ENCODE peak calls at places on chromosomes 7 and 10, in eight cellular contexts. L is PC-3, N is body of pancreas, B is psoas muscle, F is brain microvascular endothelial cell, C is fibroblast of lung, J is kidney, T is MM.1S. Y is an unnamed sample.

GRCh38 chr10:17217661-17218306 is 10.3 kb upstream of the VIM start:
- DNase-seq in L (no peak), N (no peak), B (no peak), F (no peak), C (peak; percentile 93), J (no peak), T (no peak), Y (no peak)

GRCh38 chr10:38050212-38050611 is 39.7 kb downstream of the ZNF33A start:
- DNase-seq in L (no peak), N (no peak), B (no peak), F (no peak), C (peak; percentile 14), J (no peak), T (no peak), Y (no peak)

GRCh38 chr10:118036281-118036875 is 10.4 kb downstream of the RAB11FIP2 start:
- DNase-seq in L (no peak), N (no peak), B (no peak), F (no peak), C (peak; percentile 9), J (no peak), T (no peak), Y (no peak)

GRCh38 chr10:66277481-66277880 is 648.4 kb upstream of the LRRTM3 start:
- DNase-seq in L (peak; percentile 47), N (no peak), B (no peak), F (no peak), C (no peak), J (no peak), T (no peak), Y (no peak)

GRCh38 chr7:13414661-13415105 is 574.8 kb downstream of the ETV1 start:
- DNase-seq in L (peak; percentile 92), N (peak; percentile 8), B (no peak), F (peak; percentile 16), C (peak; percentile 62), J (no peak), T (peak; percentile 17), Y (peak; percentile 1)

GRCh38 chr10:24209946-24210491 is 1.1 kb downstream of the KIAA1217 start:
- DNase-seq in L (peak; percentile 72), N (peak; percentile 26), B (peak; percentile 20), F (peak; percentile 52), C (peak; percentile 85), J (peak; percentile 55), T (peak; percentile 42), Y (peak; percentile 39)

GRCh38 chr7:157739650-157740049 is 402.8 kb downstream of the DNAJB6 start:
- DNase-seq in L (no peak), N (no peak), B (no peak), F (no peak), C (no peak), J (no peak), T (no peak), Y (no peak)

GRCh38 chr7:141312395-141312794 is 238.5 kb downstream of the TMEM178B start:
- DNase-seq in L (no peak), N (no peak), B (no peak), F (no peak), C (no peak), J (no peak), T (no peak), Y (no peak)

GRCh38 chr10:75355706-75356105 is 45.9 kb downstream of the ZNF503 start:
- DNase-seq in L (no peak), N (no peak), B (no peak), F (no peak), C (no peak), J (no peak), T (no peak), Y (no peak)

GRCh38 chr10:15344876-15345285 is 26.2 kb downstream of the FAM171A1 start:
- DNase-seq in L (peak; percentile 62), N (peak; percentile 29), B (no peak), F (peak; percentile 62), C (peak; percentile 92), J (no peak), T (no peak), Y (no peak)

GRCh38 chr10:52276982-52277381 is 37.1 kb upstream of the DKK1 start:
- DNase-seq in L (no peak), N (no peak), B (no peak), F (no peak), C (peak; percentile 23), J (no peak), T (no peak), Y (no peak)

GRCh38 chr7:105932835-105933477 is 30.1 kb upstream of the CDHR3 start:
- DNase-seq in L (no peak), N (no peak), B (peak; percentile 54), F (no peak), C (peak; percentile 80), J (no peak), T (no peak), Y (peak; percentile 19)

GRCh38 chr10:6301482-6302083 is 98.9 kb downstream of the PFKFB3 start:
- DNase-seq in L (peak; percentile 22), N (no peak), B (no peak), F (no peak), C (peak; percentile 28), J (no peak), T (no peak), Y (no peak)

GRCh38 chr10:6299743-6300105 is 97.0 kb downstream of the PFKFB3 start:
- DNase-seq in L (no peak), N (no peak), B (no peak), F (no peak), C (no peak), J (no peak), T (no peak), Y (no peak)

GRCh38 chr10:6299234-6299633 is 96.5 kb downstream of the PFKFB3 start:
- DNase-seq in L (peak; percentile 89), N (peak; percentile 53), B (no peak), F (no peak), C (peak; percentile 54), J (peak; percentile 90), T (no peak), Y (peak; percentile 52)

GRCh38 chr10:6300106-6300783 is 97.5 kb downstream of the PFKFB3 start:
- DNase-seq in L (peak; percentile 24), N (no peak), B (no peak), F (no peak), C (peak; percentile 58), J (no peak), T (peak; percentile 78), Y (no peak)

GRCh38 chr10:6300784-6301180 is 98.0 kb downstream of the PFKFB3 start:
- DNase-seq in L (no peak), N (no peak), B (no peak), F (no peak), C (no peak), J (no peak), T (no peak), Y (no peak)
- H3K27ac ChIP-seq in L (no peak overlapping the region), N (peak overlapping the region; percentile 60), B (no peak overlapping the region), F (no peak overlapping the region), C (no peak overlapping the region), J (no peak overlapping the region), T (peak overlapping the region; percentile 97), Y (no peak overlapping the region)

DNA sequence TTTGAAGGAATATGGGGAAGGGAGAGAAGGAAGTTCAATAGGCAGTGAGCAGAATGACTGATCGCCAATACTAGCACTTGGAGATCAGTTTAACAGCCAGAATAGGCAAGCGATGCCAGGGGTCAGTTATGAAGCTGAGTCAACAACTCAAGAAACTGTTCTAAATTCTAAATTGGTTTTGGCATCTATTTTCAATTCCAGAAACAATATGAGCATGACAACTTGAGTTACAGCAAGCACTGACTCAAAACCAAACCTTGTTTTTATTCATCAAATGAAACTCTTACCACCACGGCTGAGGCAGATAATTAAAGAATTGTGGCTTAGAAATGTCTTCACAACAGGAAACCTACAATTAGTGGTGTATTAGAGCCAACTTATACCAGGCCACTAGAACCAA is 180.5 kb upstream of the ASAH2 start:
- DNase-seq in L (no peak), N (no peak), B (no peak), F (no peak), C (peak; percentile 84), J (no peak), T (peak; percentile 77), Y (no peak)
- H3K27ac ChIP-seq in L (no peak overlapping the region), N (peak overlapping the region; percentile 48), B (peak overlapping the region; percentile 55), F (peak overlapping the region; percentile 4), C (peak overlapping the region; percentile 51), J (peak overlapping the region; percentile 58), T (peak overlapping the region; percentile 90), Y (no peak overlapping the region)

GRCh38 chr7:47357863-47358262 is 224.0 kb downstream of the TNS3 start:
- DNase-seq in L (no peak), N (no peak), B (no peak), F (no peak), C (no peak), J (no peak), T (no peak), Y (no peak)

GRCh38 chr7:47357398-47357797 is 224.5 kb downstream of the TNS3 start:
- DNase-seq in L (no peak), N (no peak), B (no peak), F (no peak), C (no peak), J (no peak), T (no peak), Y (no peak)

GRCh38 chr7:47358357-47358756 is 223.6 kb downstream of the TNS3 start:
- DNase-seq in L (no peak), N (peak; percentile 33), B (no peak), F (no peak), C (no peak), J (no peak), T (no peak), Y (no peak)

GRCh38 chr7:47360301-47360900 is 221.5 kb downstream of the TNS3 start:
- DNase-seq in L (no peak), N (no peak), B (no peak), F (no peak), C (no peak), J (no peak), T (no peak), Y (no peak)

DNA sequence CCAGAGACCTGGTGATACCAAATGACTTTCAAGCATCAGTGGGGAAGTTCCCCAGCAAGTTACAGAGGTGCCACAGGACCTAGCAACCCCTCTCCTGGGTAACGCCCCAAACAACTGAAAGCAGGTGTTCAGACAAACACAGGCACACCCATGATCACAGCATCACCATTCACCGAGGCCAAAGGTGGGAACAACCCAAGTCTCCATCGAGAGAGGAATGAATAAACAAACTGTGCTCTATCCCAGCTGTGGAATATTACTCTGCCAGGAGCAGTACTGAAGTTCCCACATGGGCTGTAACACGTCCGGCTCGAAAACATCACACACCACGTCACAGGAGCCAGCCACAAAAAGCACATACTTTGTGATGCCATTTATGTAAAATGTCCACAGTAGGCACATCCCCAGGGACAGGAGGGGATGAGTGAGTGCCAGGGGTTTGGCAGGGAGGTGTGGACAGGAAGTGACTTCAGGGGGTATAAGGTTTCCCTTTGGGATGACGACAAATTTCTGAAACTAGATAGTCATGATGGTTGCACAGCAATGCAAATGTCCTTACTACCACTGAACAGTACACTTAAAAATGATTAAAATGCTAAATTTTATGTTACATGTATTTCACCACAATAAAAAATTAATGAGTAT is 222.8 kb downstream of the TNS3 start:
- DNase-seq in L (peak; percentile 12), N (no peak), B (no peak), F (no peak), C (no peak), J (no peak), T (no peak), Y (no peak)
- H3K27ac ChIP-seq in L (no peak overlapping the region), N (no peak overlapping the region), B (no peak overlapping the region), F (no peak overlapping the region), C (no peak overlapping the region), J (no peak overlapping the region), T (no peak overlapping the region), Y (no peak overlapping the region)

DNA sequence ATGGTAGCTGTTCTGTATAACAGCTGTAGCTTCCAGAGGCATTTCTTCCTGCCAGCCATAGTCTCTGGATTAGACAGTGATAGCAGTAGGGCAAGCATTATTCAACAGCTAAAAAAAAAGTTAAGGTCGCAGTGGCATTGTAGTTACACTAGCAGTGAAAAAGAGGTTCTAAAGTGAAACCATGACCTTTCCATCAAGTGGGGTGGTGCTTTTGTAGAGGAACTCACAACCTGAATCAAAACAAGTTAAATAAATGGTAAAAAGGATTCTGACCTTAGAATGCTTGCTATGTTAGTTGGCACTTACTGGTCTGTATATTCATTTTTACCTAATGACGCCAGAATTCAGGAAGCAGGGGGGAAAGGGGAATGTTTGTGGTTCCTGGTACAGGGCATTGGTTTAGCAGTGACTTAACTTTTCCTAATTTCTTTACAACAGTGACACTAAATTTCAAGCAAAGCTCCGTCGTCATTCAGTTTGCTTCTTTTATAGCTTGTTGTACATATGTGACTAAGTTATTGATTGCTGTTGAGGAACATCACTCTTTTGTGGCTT is 55.0 kb downstream of the GBF1 start:
- DNase-seq in L (peak; percentile 18), N (no peak), B (no peak), F (peak; percentile 73), C (peak; percentile 96), J (no peak), T (peak; percentile 30), Y (no peak)
- H3K27ac ChIP-seq in L (peak overlapping the region; percentile 57), N (peak overlapping the region; percentile 35), B (peak overlapping the region; percentile 83), F (peak overlapping the region; percentile 83), C (peak overlapping the region; percentile 64), J (peak overlapping the region; percentile 25), T (peak overlapping the region; percentile 38), Y (no peak overlapping the region)

Y was measured in mesendoderm.